ENCODE peak calls at places on chromosomes 6 and 20, in four cellular contexts. One of them, this sample, is unnamed.

GRCh38 chr6:105896821-105897095 is 189.4 kb upstream of the PRDM1 start:
- DNase-seq in neural progenitor cell: no peak
- DNase-seq in pancreas: no peak
- DNase-seq in upper lobe of right lung: no peak
- DNase-seq in this sample: no peak

GRCh38 chr6:18388252-18388651 is 1.1 kb downstream of the RNF144B start:
- DNase-seq in pancreas: no peak
- DNase-seq in neural progenitor cell: no peak
- DNase-seq in upper lobe of right lung: no peak
- DNase-seq in this sample: no peak

GRCh38 chr6:69783124-69783523 is 13.7 kb downstream of the LMBRD1 start:
- DNase-seq in pancreas: no peak
- DNase-seq in neural progenitor cell: no peak
- DNase-seq in upper lobe of right lung: no peak
- DNase-seq in this sample: no peak

GRCh38 chr6:103236923-103237322 is 1622.8 kb downstream of the HACE1 start:
- DNase-seq in upper lobe of right lung: no peak
- DNase-seq in pancreas: no peak
- DNase-seq in neural progenitor cell: no peak
- DNase-seq in this sample: no peak

GRCh38 chr20:43460172-43460829 is 2.6 kb downstream of the SRSF6 start:
- DNase-seq in upper lobe of right lung: no peak
- DNase-seq in neural progenitor cell: no peak
- DNase-seq in pancreas: no peak
- DNase-seq in this sample: no peak

GRCh38 chr6:150813319-150813992 is 52.0 kb upstream of the MTHFD1L start:
- DNase-seq in pancreas: no peak
- DNase-seq in upper lobe of right lung: no peak
- DNase-seq in neural progenitor cell: no peak
- DNase-seq in this sample: no peak

GRCh38 chr6:14222956-14223355 is 105.4 kb downstream of the CD83 start:
- DNase-seq in neural progenitor cell: peak; percentile 49
- DNase-seq in upper lobe of right lung: no peak
- DNase-seq in pancreas: no peak
- DNase-seq in this sample: no peak

GRCh38 chr6:28212510-28213212 is 12.4 kb upstream of the ZSCAN9 start:
- DNase-seq in pancreas: peak; percentile 56
- DNase-seq in upper lobe of right lung: peak; percentile 74
- DNase-seq in neural progenitor cell: peak; percentile 78
- DNase-seq in this sample: peak; percentile 66

GRCh38 chr20:44143896-44144295 is 43.1 kb downstream of the JPH2 start:
- DNase-seq in pancreas: no peak
- DNase-seq in neural progenitor cell: no peak
- DNase-seq in upper lobe of right lung: no peak
- DNase-seq in this sample: no peak

GRCh38 chr6:62090442-62091229 is 195.4 kb downstream of the KHDRBS2 start:
- DNase-seq in upper lobe of right lung: no peak
- DNase-seq in neural progenitor cell: no peak
- DNase-seq in pancreas: no peak
- DNase-seq in this sample: no peak

GRCh38 chr6:119334535-119335264 is 14.9 kb downstream of the MAN1A1 start:
- DNase-seq in neural progenitor cell: no peak
- DNase-seq in upper lobe of right lung: no peak
- DNase-seq in pancreas: no peak
- DNase-seq in this sample: no peak

GRCh38 chr6:169539176-169539897 is 162.5 kb downstream of the WDR27 start:
- DNase-seq in upper lobe of right lung: no peak
- DNase-seq in pancreas: no peak
- DNase-seq in neural progenitor cell: no peak
- DNase-seq in this sample: no peak

GRCh38 chr6:113018351-113019151 is 671.4 kb downstream of the RFPL4B start:
- DNase-seq in neural progenitor cell: no peak
- DNase-seq in pancreas: no peak
- DNase-seq in upper lobe of right lung: no peak
- DNase-seq in this sample: no peak

GRCh38 chr6:43644940-43645612 is at the start of gene RSPH9:
- DNase-seq in neural progenitor cell: peak; percentile 97
- DNase-seq in pancreas: peak; percentile 63
- DNase-seq in upper lobe of right lung: peak; percentile 85
- DNase-seq in this sample: no peak

DNA sequence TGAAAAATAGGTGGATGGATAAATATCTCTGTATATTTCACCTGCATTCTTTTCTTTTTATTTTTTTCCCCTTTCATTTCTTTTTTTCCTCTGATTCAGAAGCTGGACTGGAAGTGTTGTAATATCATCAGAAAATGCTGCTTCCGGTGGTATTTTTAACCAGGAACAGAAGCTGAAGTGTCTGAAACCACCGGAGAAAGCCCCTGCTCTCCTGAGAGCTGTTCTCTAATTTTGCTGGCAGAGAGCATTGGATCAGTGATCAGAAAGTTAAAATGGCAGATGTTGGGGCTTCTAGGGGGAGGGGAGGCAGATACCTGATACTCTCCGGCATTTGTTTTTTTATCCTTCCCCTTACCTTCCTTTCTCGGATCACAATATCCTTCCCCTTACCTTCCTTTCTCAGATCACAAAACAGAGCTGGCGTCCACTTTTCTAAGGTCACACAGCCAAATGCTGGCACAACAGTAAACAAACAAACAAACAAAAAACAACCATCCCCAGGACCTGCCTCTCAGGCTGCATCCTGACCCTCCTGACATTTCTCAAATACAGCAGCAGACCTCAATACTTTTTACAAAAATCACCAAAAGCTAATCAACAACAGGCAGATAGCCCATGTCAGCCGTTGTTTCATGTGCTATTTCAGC is 143.2 kb upstream of the ZNF217 start:
- DNase-seq in neural progenitor cell: no peak
- DNase-seq in upper lobe of right lung: no peak
- DNase-seq in pancreas: no peak
- DNase-seq in this sample: no peak
- H3K4me3 ChIP-seq in neural progenitor cell: peak overlapping the region; percentile 31
- H3K4me3 ChIP-seq in upper lobe of right lung: no peak overlapping the region
- H3K4me3 ChIP-seq in pancreas: no peak overlapping the region
- H3K4me3 ChIP-seq in this sample: no peak overlapping the region

GRCh38 chr20:682123-682522 is 6.5 kb upstream of the SCRT2 start:
- DNase-seq in upper lobe of right lung: no peak
- DNase-seq in pancreas: no peak
- DNase-seq in neural progenitor cell: no peak
- DNase-seq in this sample: no peak
- H3K27me3 ChIP-seq in upper lobe of right lung: peaks cover 65% of the 10 kb centered on the region
- H3K27me3 ChIP-seq in pancreas: no peaks in the 10 kb centered on the region
- H3K27me3 ChIP-seq in neural progenitor cell: peaks cover 37% of the 10 kb centered on the region
- H3K27me3 ChIP-seq in this sample: no peaks in the 10 kb centered on the region

DNA sequence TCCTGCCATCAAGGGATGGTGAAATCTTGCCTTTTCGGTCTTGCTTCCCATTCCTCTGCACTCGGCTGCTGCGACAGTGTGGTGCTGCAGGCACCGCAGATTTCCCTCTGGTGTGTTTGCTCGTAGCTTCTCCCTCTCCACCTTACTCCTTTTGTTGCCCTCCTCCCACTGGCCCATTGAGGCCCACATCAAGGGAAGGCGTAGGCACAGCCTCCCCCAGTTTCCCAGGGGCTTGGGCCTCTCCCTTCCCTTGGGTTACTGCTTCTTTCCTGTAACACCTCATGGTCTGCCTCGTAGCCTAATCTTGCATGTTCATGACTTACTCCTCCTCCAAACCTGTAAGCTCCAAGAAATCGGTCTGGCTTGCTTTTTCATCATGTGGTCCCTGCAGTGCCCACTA is 9.9 kb downstream of the E2F3 start:
- DNase-seq in upper lobe of right lung: no peak
- DNase-seq in neural progenitor cell: no peak
- DNase-seq in pancreas: no peak
- DNase-seq in this sample: no peak
- H3K4me1 ChIP-seq in upper lobe of right lung: no peaks in the 10 kb centered on the region
- H3K4me1 ChIP-seq in neural progenitor cell: peaks cover 15% of the 10 kb centered on the region
- H3K4me1 ChIP-seq in pancreas: no peaks in the 10 kb centered on the region
- H3K4me1 ChIP-seq in this sample: no peaks in the 10 kb centered on the region

DNA sequence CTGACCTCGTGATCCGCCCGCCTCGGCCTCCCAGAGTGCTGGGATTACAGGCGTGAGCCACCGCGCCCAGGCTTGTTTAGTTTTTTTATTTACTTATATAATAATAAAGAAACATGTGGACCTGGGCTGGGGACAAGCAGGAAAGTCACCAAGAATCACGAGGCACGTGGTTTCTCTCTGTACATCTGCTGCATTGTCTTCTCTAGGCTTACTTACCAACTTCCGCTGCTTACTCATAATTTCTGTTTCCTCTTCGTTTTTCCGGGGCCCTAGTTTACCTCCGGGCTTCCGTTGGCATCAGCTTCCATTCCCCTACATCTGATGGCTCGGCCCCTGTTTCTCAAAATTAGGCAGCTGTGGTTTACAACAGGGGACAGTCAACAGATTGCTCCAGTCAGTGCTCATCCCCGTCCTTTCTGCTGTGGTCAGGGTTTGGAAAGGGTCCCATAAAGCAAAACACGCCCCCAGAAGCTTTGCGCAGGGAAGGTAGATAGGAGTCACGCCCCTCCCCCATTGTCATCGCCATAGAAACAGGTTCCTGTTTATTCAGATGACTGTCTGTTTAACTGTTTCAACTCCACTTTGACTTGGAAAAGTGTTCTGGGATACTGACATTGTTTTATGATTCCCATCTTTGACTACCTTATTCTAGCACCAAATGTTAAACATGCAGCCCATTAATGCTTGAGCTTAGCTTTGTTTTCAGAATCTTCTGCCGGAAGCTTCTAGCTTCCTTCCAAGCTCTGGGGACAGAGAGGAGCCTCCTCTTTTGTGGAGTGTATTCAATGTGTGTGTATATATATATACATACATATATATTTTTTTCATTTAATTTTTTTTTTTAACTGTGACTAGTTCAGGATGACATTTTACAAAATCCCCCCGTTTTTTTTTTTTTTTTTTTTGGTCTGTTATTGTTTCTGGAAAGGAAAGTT is 32.0 kb upstream of the TXLNB start:
- DNase-seq in neural progenitor cell: peak; percentile 45
- DNase-seq in upper lobe of right lung: peak; percentile 67
- DNase-seq in pancreas: no peak
- DNase-seq in this sample: peak; percentile 11
- H3K4me3 ChIP-seq in neural progenitor cell: no peak overlapping the region
- H3K4me3 ChIP-seq in upper lobe of right lung: peak overlapping the region; percentile 34
- H3K4me3 ChIP-seq in pancreas: no peak overlapping the region
- H3K4me3 ChIP-seq in this sample: no peak overlapping the region

GRCh38 chr6:35475573-35475972 is 7.4 kb downstream of the RPL10A start:
- DNase-seq in upper lobe of right lung: no peak
- DNase-seq in pancreas: no peak
- DNase-seq in neural progenitor cell: no peak
- DNase-seq in this sample: no peak

GRCh38 chr6:35473075-35473848 is 5.1 kb downstream of the RPL10A start:
- DNase-seq in pancreas: no peak
- DNase-seq in neural progenitor cell: no peak
- DNase-seq in upper lobe of right lung: no peak
- DNase-seq in this sample: no peak

GRCh38 chr6:35474978-35475570 is 6.9 kb downstream of the RPL10A start:
- DNase-seq in upper lobe of right lung: no peak
- DNase-seq in neural progenitor cell: no peak
- DNase-seq in pancreas: no peak
- DNase-seq in this sample: no peak

GRCh38 chr6:35474129-35474977 is 6.2 kb downstream of the RPL10A start:
- DNase-seq in neural progenitor cell: no peak
- DNase-seq in pancreas: no peak
- DNase-seq in upper lobe of right lung: no peak
- DNase-seq in this sample: no peak

GRCh38 chr6:35473849-35474128 is 5.6 kb downstream of the RPL10A start:
- DNase-seq in neural progenitor cell: no peak
- DNase-seq in pancreas: no peak
- DNase-seq in upper lobe of right lung: no peak
- DNase-seq in this sample: no peak
- H3K27me3 ChIP-seq in neural progenitor cell: no peaks in the 10 kb centered on the region
- H3K27me3 ChIP-seq in pancreas: no peaks in the 10 kb centered on the region
- H3K27me3 ChIP-seq in upper lobe of right lung: no peaks in the 10 kb centered on the region
- H3K27me3 ChIP-seq in this sample: no peaks in the 10 kb centered on the region

DNA sequence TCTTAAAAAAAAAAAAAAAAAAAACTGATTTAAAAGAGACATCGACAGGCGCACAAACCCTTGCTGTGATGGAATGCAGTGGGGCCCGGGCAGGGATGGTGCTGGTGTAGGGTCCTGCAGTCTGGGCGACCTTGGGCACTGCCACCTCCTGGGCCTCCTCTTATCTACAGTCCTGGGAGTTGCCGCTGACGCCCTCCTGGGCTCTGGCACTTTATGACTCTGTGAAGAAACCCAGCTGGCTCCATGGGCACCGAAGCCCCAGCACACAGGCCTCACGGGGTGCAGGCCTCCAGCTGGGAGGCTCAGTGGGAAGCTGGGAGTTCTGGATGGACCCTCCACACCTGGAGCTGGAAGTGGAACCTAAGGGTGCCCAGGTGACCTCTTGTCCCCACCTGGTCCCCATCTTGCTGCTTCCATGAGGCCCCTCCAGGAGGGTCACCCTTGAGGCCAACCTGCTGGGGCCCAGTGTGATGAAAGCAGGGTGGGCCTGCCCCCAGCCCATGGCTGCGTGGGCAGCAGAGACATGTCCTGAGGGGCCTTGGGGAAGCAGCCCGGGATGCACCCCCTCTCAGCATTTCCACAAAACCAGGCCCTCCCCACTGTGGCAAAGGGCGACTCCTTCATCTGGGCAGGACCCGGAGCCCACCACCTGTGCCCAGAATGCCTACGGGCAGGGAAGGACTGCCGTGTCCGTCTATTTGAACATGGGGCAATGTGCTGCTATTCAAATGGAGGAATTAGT is 104.9 kb downstream of the ASXL1 start:
- DNase-seq in upper lobe of right lung: no peak
- DNase-seq in neural progenitor cell: no peak
- DNase-seq in pancreas: peak; percentile 77
- DNase-seq in this sample: no peak
- H3K4me1 ChIP-seq in upper lobe of right lung: peaks cover 38% of the 10 kb centered on the region
- H3K4me1 ChIP-seq in neural progenitor cell: peaks cover 20% of the 10 kb centered on the region
- H3K4me1 ChIP-seq in pancreas: peaks cover 45% of the 10 kb centered on the region
- H3K4me1 ChIP-seq in this sample: no peaks in the 10 kb centered on the region

DNA sequence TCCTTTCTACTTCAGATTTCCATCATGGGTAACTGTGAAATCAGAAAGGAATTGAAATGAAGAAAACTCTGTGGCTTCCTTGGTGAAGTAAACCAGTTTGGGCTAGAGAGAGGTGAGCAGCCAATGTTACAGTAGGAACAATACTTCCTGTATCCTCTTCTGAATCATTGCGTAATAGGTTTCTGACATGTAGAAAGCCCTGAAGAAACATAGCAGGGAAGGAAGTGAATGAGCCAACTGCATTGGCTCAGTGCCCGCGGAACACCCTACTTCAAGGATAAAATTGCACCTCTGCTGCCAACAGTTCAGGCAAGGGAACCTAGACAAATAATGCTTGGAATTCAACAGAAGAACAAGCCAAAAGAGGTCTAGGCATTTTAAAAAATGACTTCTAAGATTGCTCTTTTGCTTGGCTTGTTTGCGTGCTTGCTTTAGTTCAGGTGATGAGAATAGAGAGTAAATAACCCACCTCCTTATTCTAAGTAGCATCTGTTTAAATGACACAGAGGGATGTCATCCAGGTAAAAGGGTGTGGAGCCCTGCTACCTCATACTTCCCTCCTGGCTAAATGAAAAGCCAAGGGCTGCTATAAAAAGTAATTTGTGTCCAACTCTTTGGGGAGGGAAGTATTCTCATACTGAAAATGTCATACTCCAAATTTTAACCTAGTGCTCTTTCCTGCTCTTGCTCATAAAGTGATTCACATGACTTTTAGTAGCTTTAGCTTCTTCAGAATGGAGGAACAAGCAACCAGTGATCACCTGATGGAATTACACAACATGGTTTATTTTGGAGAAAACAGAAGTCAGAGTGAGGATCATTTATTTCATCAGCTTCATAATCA is 30.0 kb upstream of the AKIRIN2 start:
- DNase-seq in neural progenitor cell: no peak
- DNase-seq in upper lobe of right lung: peak; percentile 93
- DNase-seq in pancreas: peak; percentile 91
- DNase-seq in this sample: no peak
- H3K4me3 ChIP-seq in neural progenitor cell: no peak overlapping the region
- H3K4me3 ChIP-seq in upper lobe of right lung: no peak overlapping the region
- H3K4me3 ChIP-seq in pancreas: no peak overlapping the region
- H3K4me3 ChIP-seq in this sample: no peak overlapping the region

This sample was measured in Caco-2.